ENCODE peak calls at places on chromosomes 3 and 15, in four cellular contexts. Z is AG04449, F is MV-4-11, O is ACHN. E is an unnamed sample.

GRCh38 chr3:53677406-53677805 is 168.8 kb downstream of the CHDH start:
- DNase-seq in Z (no peak), F (peak), O (peak), E (no peak)

GRCh38 chr15:40932146-40932545 is 3.0 kb downstream of the DLL4 start:
- DNase-seq in Z (no peak), F (peak), O (no peak), E (no peak)

GRCh38 chr3:49104052-49104426 is 518 bp downstream of the QARS1 start:
- DNase-seq in Z (no peak), F (no peak), O (no peak), E (no peak)

GRCh38 chr3:158260392-158260791 is 150.5 kb downstream of the RSRC1 start:
- DNase-seq in Z (no peak), F (no peak), O (no peak), E (no peak)

GRCh38 chr15:68204776-68205557 is at the start of gene CALML4:
- DNase-seq in Z (no peak), F (peak), O (no peak), E (peak)

GRCh38 chr3:151445283-151446001 is 15.4 kb downstream of the IGSF10 start:
- DNase-seq in Z (peak), F (peak), O (no peak), E (no peak)

GRCh38 chr3:101573449-101574387 is at the start of gene PCNP:
- DNase-seq in Z (peak), F (peak), O (peak), E (peak)

GRCh38 chr3:48077835-48078234 is 61.6 kb upstream of the MAP4 start:
- DNase-seq in Z (peak), F (no peak), O (no peak), E (no peak)

GRCh38 chr3:139547666-139548065 is 8.1 kb upstream of the RBP1 start:
- DNase-seq in Z (no peak), F (no peak), O (no peak), E (no peak)

GRCh38 chr3:193897791-193898190 is 238.2 kb upstream of the HES1 start:
- DNase-seq in Z (no peak), F (no peak), O (no peak), E (no peak)

GRCh38 chr3:197183582-197183981 is 114.8 kb downstream of the DLG1 start:
- DNase-seq in Z (no peak), F (no peak), O (no peak), E (no peak)

GRCh38 chr3:171428321-171428787 is 31.9 kb downstream of the TNIK start:
- DNase-seq in Z (no peak), F (no peak), O (no peak), E (no peak)

GRCh38 chr15:80109388-80109787 is 43.4 kb upstream of the FAH start:
- DNase-seq in Z (no peak), F (no peak), O (no peak), E (no peak)

GRCh38 chr3:126293370-126294082 is 63.7 kb downstream of the KLF15 start:
- DNase-seq in Z (no peak), F (peak), O (no peak), E (peak)

GRCh38 chr3:110677506-110677905 is 394.1 kb upstream of the NECTIN3 start:
- DNase-seq in Z (no peak), F (no peak), O (no peak), E (no peak)

GRCh38 chr3:149188494-149188893 is 33.1 kb downstream of the CP start:
- DNase-seq in Z (no peak), F (no peak), O (no peak), E (no peak)

GRCh38 chr3:129975332-129976090 is 991 bp downstream of the TRH start:
- DNase-seq in Z (no peak), F (peak), O (no peak), E (no peak)

GRCh38 chr3:159861369-159861987 is 127.2 kb upstream of the IL12A start:
- DNase-seq in Z (no peak), F (no peak), O (no peak), E (no peak)

GRCh38 chr3:113241292-113242033 is 30.1 kb downstream of the BOC start:
- DNase-seq in Z (no peak), F (no peak), O (no peak), E (peak)

GRCh38 chr3:196981657-196982056 is 13.0 kb upstream of the PIGZ start:
- DNase-seq in Z (no peak), F (peak), O (no peak), E (no peak)

GRCh38 chr15:49644364-49644794 is 23.5 kb downstream of the DTWD1 start:
- DNase-seq in Z (no peak), F (no peak), O (no peak), E (no peak)

GRCh38 chr3:65678480-65678879 is 360.2 kb downstream of the MAGI1 start:
- DNase-seq in Z (no peak), F (no peak), O (no peak), E (no peak)

GRCh38 chr15:66917904-66918448 is 147.4 kb upstream of the SMAD3 start:
- DNase-seq in Z (no peak), F (peak), O (no peak), E (no peak)

GRCh38 chr3:38397320-38397719 is 50.7 kb downstream of the XYLB start:
- DNase-seq in Z (no peak), F (peak), O (peak), E (no peak)

GRCh38 chr15:56411122-56411749 is 46.0 kb downstream of the TEX9 start:
- DNase-seq in Z (no peak), F (no peak), O (no peak), E (no peak)

GRCh38 chr3:128663151-128663550 is 12.5 kb upstream of the RPN1 start:
- DNase-seq in Z (no peak), F (no peak), O (no peak), E (no peak)

GRCh38 chr15:65333441-65333820 is 29.0 kb downstream of the RNU5B-1 start:
- DNase-seq in Z (no peak), F (no peak), O (no peak), E (no peak)

GRCh38 chr3:62445267-62445666 is 71.9 kb upstream of the FEZF2 start:
- DNase-seq in Z (no peak), F (no peak), O (peak), E (no peak)